ENCODE peak calls at places on chromosomes 4 and X, in five cellular contexts. E is germinal center, A is stromal cell of bone marrow, Q is H7, S is ELR. J is an unnamed sample.

GRCh38 chrX:17459596-17459995 is 84.6 kb downstream of the NHS start:
- DNase-seq in A (peak; percentile 65), Q (no peak), S (peak; percentile 47), E (no peak), J (no peak)

GRCh38 chrX:111386884-111387283 is 25.1 kb downstream of the DCX start:
- DNase-seq in A (no peak), Q (no peak), E (no peak), S (no peak), J (no peak)

GRCh38 chr4:115657991-115658390 is 544.6 kb upstream of the NDST4 start:
- DNase-seq in Q (no peak), S (no peak), E (no peak), A (no peak), J (no peak)

GRCh38 chr4:95268819-95269565 is 279.8 kb downstream of the UNC5C start:
- DNase-seq in Q (no peak), S (no peak), E (no peak), A (no peak), J (no peak)

GRCh38 chr4:39814403-39815185 is 116.7 kb downstream of the UBE2K start:
- DNase-seq in S (peak; percentile 40), Q (no peak), A (no peak), E (peak; percentile 16), J (no peak)

GRCh38 chrX:1102786-1103185 is 109.7 kb downstream of the CRLF2 start:
- DNase-seq in Q (no peak), S (no peak), A (no peak), E (no peak), J (no peak)

GRCh38 chrX:22818061-22818460 is 181.7 kb upstream of the DDX53 start:
- DNase-seq in S (no peak), E (no peak), A (peak; percentile 6), Q (no peak), J (no peak)

GRCh38 chr4:122614621-122615020 is 6.2 kb downstream of the IL21 start:
- DNase-seq in S (no peak), Q (no peak), E (no peak), A (peak; percentile 30), J (no peak)

GRCh38 chr4:70893790-70894189 is 8.4 kb upstream of the MOB1B start:
- DNase-seq in E (no peak), Q (no peak), S (no peak), A (no peak), J (no peak)

GRCh38 chr4:152369203-152369902 is 166.5 kb downstream of the FBXW7 start:
- DNase-seq in E (no peak), A (no peak), Q (no peak), S (no peak), J (no peak)

GRCh38 chr4:137608085-137608484 is 75.8 kb upstream of the PCDH18 start:
- DNase-seq in A (no peak), Q (no peak), S (no peak), E (no peak), J (no peak)